ENCODE peak calls at places on chromosomes 12 and 14, in seven cellular contexts. B is transverse colon, A is suprapubic skin, R is spleen, Q is HCT116, K is stomach, W is vagina. O is an unnamed sample.

GRCh38 chr14:92495041-92495440 is 18.5 kb upstream of the RIN3 start:
- DNase-seq in B (no peak), A (peak), W (no peak), R (peak), K (no peak), Q (no peak), O (no peak)

GRCh38 chr14:75363570-75364227 is 64.1 kb upstream of the JDP2 start:
- DNase-seq in Q (no peak), B (no peak), R (no peak), W (peak), A (no peak), K (no peak), O (no peak)

GRCh38 chr12:27822076-27822712 is 42.2 kb upstream of the MANSC4 start:
- DNase-seq in Q (peak), A (no peak), K (no peak), W (no peak), R (no peak), B (no peak), O (peak)

GRCh38 chr12:57844725-57845477 is 1.6 kb downstream of the CTDSP2 start:
- DNase-seq in B (peak), Q (peak), A (peak), W (peak), K (peak), R (peak), O (no peak)

GRCh38 chr12:49985981-49986380 is 13.2 kb downstream of the AQP6 start:
- DNase-seq in R (no peak), Q (no peak), K (no peak), W (no peak), A (no peak), B (no peak), O (no peak)

GRCh38 chr12:74490390-74491064 is 47.1 kb upstream of the ATXN7L3B start:
- DNase-seq in A (no peak), B (no peak), K (no peak), W (no peak), Q (no peak), R (no peak), O (no peak)

GRCh38 chr14:71931492-71932228 is 569 bp upstream of the RGS6 start:
- DNase-seq in B (no peak), A (no peak), W (no peak), Q (no peak), R (no peak), K (no peak), O (no peak)

GRCh38 chr12:109111775-109112491 is 4.5 kb upstream of the ACACB start:
- DNase-seq in K (peak), W (no peak), R (peak), A (peak), Q (peak), B (peak), O (peak)

GRCh38 chr12:47736877-47737676 is 11.8 kb upstream of the ENDOU start:
- DNase-seq in R (peak), K (peak), W (peak), Q (no peak), A (peak), B (peak), O (peak)

GRCh38 chr14:101118746-101119610 is 215.5 kb upstream of the RTL1 start:
- DNase-seq in W (peak), B (no peak), A (peak), Q (no peak), R (peak), K (peak), O (no peak)

GRCh38 chr12:99918003-99918402 is 66.7 kb downstream of the ANKS1B start:
- DNase-seq in W (no peak), B (no peak), R (no peak), K (no peak), A (no peak), Q (no peak), O (no peak)

GRCh38 chr14:104935026-104935650 is 10.5 kb downstream of the PLD4 start:
- DNase-seq in K (no peak), R (no peak), W (no peak), B (no peak), A (no peak), Q (no peak), O (no peak)

GRCh38 chr12:53222170-53223005 is 9.6 kb downstream of the RARG start:
- DNase-seq in B (no peak), W (no peak), R (peak), K (no peak), A (no peak), Q (no peak), O (no peak)

GRCh38 chr12:42612258-42612608 is 22.7 kb upstream of the PRICKLE1 start:
- DNase-seq in Q (no peak), R (no peak), K (no peak), A (no peak), W (no peak), B (no peak), O (no peak)

GRCh38 chr12:4978737-4979136 is 64.9 kb upstream of the KCNA5 start:
- DNase-seq in A (no peak), R (no peak), W (no peak), Q (no peak), K (no peak), B (no peak), O (no peak)

GRCh38 chr14:68363841-68364711 is 428.8 kb downstream of the ZFP36L1 start:
- DNase-seq in R (peak), W (no peak), A (no peak), Q (no peak), B (peak), K (no peak), O (peak)

GRCh38 chr14:71001742-71002141 is 94.5 kb downstream of the PCNX1 start:
- DNase-seq in W (no peak), A (no peak), R (no peak), Q (no peak), K (no peak), B (no peak), O (no peak)

GRCh38 chr12:124548854-124549378 is 18.5 kb downstream of the NCOR2 start:
- DNase-seq in W (no peak), B (peak), R (peak), A (peak), Q (no peak), K (peak), O (peak)

GRCh38 chr12:27462151-27462694 is 15.7 kb downstream of the SMCO2 start:
- DNase-seq in W (no peak), B (no peak), A (no peak), K (no peak), R (no peak), Q (no peak), O (peak)

GRCh38 chr14:75147423-75148071 is 20.7 kb upstream of the NEK9 start:
- DNase-seq in B (peak), R (peak), A (peak), W (peak), Q (no peak), K (peak), O (peak)

GRCh38 chr12:2267624-2268477 is 215.1 kb downstream of the CACNA1C start:
- DNase-seq in Q (no peak), B (no peak), R (no peak), K (no peak), W (no peak), A (peak), O (no peak)

GRCh38 chr12:96981053-96981452 is 74.0 kb downstream of the NEDD1 start:
- DNase-seq in K (no peak), Q (no peak), W (no peak), B (no peak), R (no peak), A (no peak), O (peak)

GRCh38 chr12:2618291-2618995 is 176.3 kb upstream of the FKBP4 start:
- DNase-seq in W (no peak), B (no peak), Q (no peak), R (no peak), A (no peak), K (no peak), O (no peak)

GRCh38 chr12:79664518-79664917 is 26.2 kb downstream of the PAWR start:
- DNase-seq in R (no peak), W (no peak), Q (no peak), B (no peak), A (no peak), K (no peak), O (no peak)

GRCh38 chr12:6452245-6452731 is 446 bp downstream of the TAPBPL start:
- DNase-seq in A (peak), K (peak), Q (no peak), R (no peak), B (peak), W (no peak), O (no peak)

GRCh38 chr12:109900752-109901580 is 892 bp downstream of the TCHP start:
- DNase-seq in Q (no peak), A (no peak), B (no peak), K (no peak), W (no peak), R (no peak), O (peak)

GRCh38 chr12:78711954-78712353 is 152.6 kb upstream of the SYT1 start:
- DNase-seq in Q (no peak), R (no peak), A (no peak), B (no peak), K (no peak), W (no peak), O (no peak)

GRCh38 chr12:44015333-44015941 is 179.6 kb downstream of the TMEM117 start:
- DNase-seq in K (no peak), Q (peak), A (no peak), W (no peak), B (no peak), R (no peak), O (peak)

GRCh38 chr12:71685312-71685906 is 473 bp upstream of the TMEM19 start:
- DNase-seq in Q (no peak), K (no peak), R (peak), A (no peak), W (no peak), B (peak), O (no peak)

GRCh38 chr12:15732341-15733061 is 56.7 kb downstream of the EPS8 start:
- DNase-seq in Q (peak), R (no peak), A (no peak), K (no peak), B (no peak), W (no peak), O (no peak)

GRCh38 chr12:101667591-101667990 is 29.8 kb upstream of the CHPT1 start:
- DNase-seq in R (no peak), Q (no peak), B (no peak), W (no peak), A (no peak), K (no peak), O (no peak)

GRCh38 chr12:101666017-101666728 is 31.3 kb upstream of the CHPT1 start:
- DNase-seq in B (no peak), R (no peak), A (no peak), W (no peak), Q (no peak), K (no peak), O (no peak)

GRCh38 chr12:101671839-101672238 is 25.6 kb upstream of the CHPT1 start:
- DNase-seq in A (no peak), B (no peak), Q (no peak), W (no peak), K (no peak), R (no peak), O (no peak)

GRCh38 chr12:101671157-101671791 is 26.2 kb upstream of the CHPT1 start:
- DNase-seq in K (peak), Q (no peak), A (no peak), R (peak), W (no peak), B (peak), O (no peak)

GRCh38 chr12:101670007-101670671 is 27.3 kb upstream of the CHPT1 start:
- DNase-seq in R (no peak), A (no peak), Q (peak), K (no peak), B (peak), W (no peak), O (peak)
- TF ChIP-seq POLR2AphosphoS5 in R (no peak), A (no peak), Q (no peak), K (no peak), B (no peak), W (no peak), O (no peak)

DNA sequence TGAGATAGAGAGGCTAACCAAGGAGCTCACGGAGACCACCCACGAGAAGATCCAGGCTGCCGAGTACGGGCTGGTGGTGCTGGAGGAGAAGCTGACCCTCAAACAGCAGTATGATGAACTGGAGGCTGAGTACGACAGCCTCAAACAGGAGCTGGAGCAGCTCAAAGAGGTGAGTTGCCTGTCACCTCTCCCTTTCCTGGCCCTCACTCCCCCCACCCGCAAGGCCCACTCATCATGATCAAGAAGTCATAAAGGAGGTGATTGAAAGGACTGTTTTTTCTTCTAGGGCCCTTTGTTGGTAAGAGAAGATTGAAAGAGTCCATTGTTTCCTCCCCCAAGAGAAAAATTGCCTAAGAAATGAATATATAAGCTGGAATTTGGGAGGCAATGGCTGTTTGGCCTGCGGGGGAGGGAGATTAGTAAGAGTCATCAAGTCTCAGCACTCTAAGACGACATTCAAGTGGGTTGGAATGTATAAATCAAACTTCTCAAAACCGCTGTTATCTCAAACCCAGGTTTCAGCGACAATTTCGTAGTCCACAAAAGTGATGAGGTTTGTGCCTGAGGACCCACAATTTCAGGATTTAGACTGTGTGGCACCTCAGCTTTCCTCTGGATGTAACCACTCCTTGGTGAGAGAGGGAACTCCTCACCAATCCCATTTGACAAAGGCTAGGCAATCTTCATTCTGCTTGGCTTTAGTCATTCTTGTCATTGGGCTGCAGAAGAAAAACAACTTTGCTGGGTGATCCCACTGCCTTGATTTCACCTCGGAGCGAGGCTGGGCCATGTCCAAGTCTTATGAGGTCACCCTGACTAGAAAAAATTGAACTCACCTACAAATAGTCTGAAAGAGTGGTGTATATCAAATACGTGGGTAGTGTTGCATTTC is 975 bp downstream of the BICD1 start:
- DNase-seq in B (peak), R (no peak), K (no peak), Q (peak), W (no peak), A (no peak), O (peak)
- TF ChIP-seq POLR2A in B (no peak), R (no peak), K (no peak), Q (no peak), W (no peak), A (no peak), O (no peak)

DNA sequence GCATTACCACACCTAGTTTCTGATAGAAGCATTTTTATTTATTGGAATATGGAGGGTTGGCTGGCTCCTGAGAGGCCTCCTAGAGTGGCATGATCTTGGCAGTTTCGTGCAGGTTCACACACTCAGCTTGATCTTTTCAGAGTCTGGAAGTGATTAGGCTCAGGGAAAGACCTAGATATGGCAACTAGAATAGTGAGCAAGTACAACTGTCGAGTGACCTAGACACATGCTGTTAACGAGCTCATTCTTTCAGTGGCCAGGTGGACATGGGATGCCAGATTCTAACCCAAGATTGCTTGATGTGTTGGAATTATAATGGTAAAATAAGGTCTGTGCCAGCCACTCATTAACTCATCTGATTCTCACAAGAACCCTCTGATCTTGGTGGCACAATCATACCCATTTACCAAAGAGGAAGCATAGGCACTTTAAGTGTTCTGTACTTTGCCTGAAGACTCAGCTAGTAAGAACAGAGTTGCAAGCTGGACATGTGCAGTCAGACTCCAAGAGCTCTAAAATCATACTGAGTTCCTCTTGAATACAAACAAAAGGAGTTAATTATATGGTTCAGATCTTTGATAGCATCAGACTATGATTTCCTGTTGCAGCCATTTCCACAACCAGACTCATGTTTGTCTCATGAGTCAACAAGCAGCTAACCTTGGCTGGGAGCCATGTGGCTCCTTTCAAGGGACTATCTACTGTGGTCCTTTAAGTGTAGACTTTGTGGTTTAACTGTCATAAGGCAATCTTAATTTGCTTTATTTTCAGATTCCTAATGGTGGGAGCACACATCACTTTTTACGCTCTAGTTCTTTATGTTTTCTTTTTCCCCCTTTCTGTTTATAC is 144.2 kb downstream of the PLEKHA5 start:
- DNase-seq in R (no peak), A (no peak), K (peak), W (no peak), Q (peak), B (peak), O (peak)
- TF ChIP-seq POLR2AphosphoS5 in R (no peak), A (no peak), K (peak), W (no peak), Q (no peak), B (no peak), O (peak)

GRCh38 chr14:102867826-102868580 is 54.5 kb upstream of the AMN start:
- DNase-seq in W (no peak), K (no peak), R (no peak), A (no peak), B (peak), Q (no peak), O (no peak)
- TF ChIP-seq POLR2A in W (no peak), K (no peak), R (no peak), A (no peak), B (peak), Q (no peak), O (no peak)